ENCODE peak calls at places on chromosomes 5 and 9, in seven cellular contexts. X is C1 segment of cervical spinal cord, K is hepatocyte, Y is DMS79 treated with DMSO at 0.1 percent for 48 hours, F is AG04449, O is OCI-LY7, M is NCI-H1092. H is an unnamed sample.

GRCh38 chr5:113682497-113683136 is 169.1 kb downstream of the YTHDC2 start:
- DNase-seq in K (no peak), F (no peak), M (no peak), Y (no peak), O (no peak), X (no peak), H (peak)

GRCh38 chr5:71883745-71884103 is 164.6 kb downstream of the CARTPT start:
- DNase-seq in X (no peak), Y (no peak), K (no peak), O (no peak), M (no peak), F (no peak), H (no peak)

GRCh38 chr5:137282216-137282615 is 216.9 kb downstream of the SPOCK1 start:
- DNase-seq in F (no peak), K (peak), X (no peak), M (no peak), O (no peak), Y (no peak), H (no peak)

GRCh38 chr9:114592356-114592755 is 4.8 kb downstream of the ATP6V1G1 start:
- DNase-seq in F (no peak), K (no peak), Y (no peak), O (peak), M (no peak), X (no peak), H (no peak)

GRCh38 chr9:35406183-35406959 is 83.5 kb upstream of the RUSC2 start:
- DNase-seq in X (no peak), Y (no peak), K (peak), O (no peak), F (no peak), M (no peak), H (no peak)

GRCh38 chr9:6218099-6218502 is 2.5 kb downstream of the IL33 start:
- DNase-seq in X (no peak), Y (no peak), F (no peak), O (no peak), M (no peak), K (no peak), H (no peak)

GRCh38 chr5:4817742-4818141 is 322.4 kb upstream of the ADAMTS16 start:
- DNase-seq in F (no peak), K (no peak), O (no peak), M (no peak), X (no peak), Y (no peak), H (no peak)

GRCh38 chr5:95084757-95085156 is 200.1 kb downstream of the MCTP1 start:
- DNase-seq in M (no peak), O (no peak), X (no peak), K (no peak), F (no peak), Y (no peak), H (no peak)

GRCh38 chr5:35230043-35230611 is at the start of gene PRLR:
- DNase-seq in X (no peak), O (no peak), Y (no peak), K (peak), M (no peak), F (no peak), H (no peak)

GRCh38 chr5:172453206-172453985 is 929 bp downstream of the SH3PXD2B start:
- DNase-seq in O (no peak), Y (no peak), X (peak), F (no peak), M (no peak), K (peak), H (no peak)

GRCh38 chr5:55308254-55308836 is 556 bp downstream of the MTREX start:
- DNase-seq in O (peak), K (peak), F (no peak), M (no peak), X (no peak), Y (peak), H (peak)

GRCh38 chr9:131605770-131606590 is 60.7 kb downstream of the PRRT1B start:
- DNase-seq in M (no peak), K (peak), F (no peak), Y (no peak), X (no peak), O (no peak), H (no peak)

GRCh38 chr9:96758845-96759673 is 18.8 kb downstream of the ZNF510 start:
- DNase-seq in O (no peak), M (no peak), X (no peak), Y (no peak), K (no peak), F (no peak), H (no peak)

GRCh38 chr5:77073667-77074066 is 13.4 kb downstream of the ZBED3 start:
- DNase-seq in X (no peak), M (no peak), Y (no peak), K (no peak), F (no peak), O (no peak), H (no peak)

GRCh38 chr9:37414503-37414943 is 8.0 kb upstream of the GRHPR start:
- DNase-seq in O (peak), X (no peak), F (no peak), Y (no peak), M (no peak), K (no peak), H (no peak)